ENCODE peak calls at places on chromosomes 5 and 9, in six cellular contexts. B is mesendoderm; H is MM.1S; M is CD4-positive, CD25-positive, alpha-beta regulatory T cell; I is SJSA1; R is right atrium auricular region. A is an unnamed sample.

GRCh38 chr9:2157277-2158105 is 142.3 kb downstream of the SMARCA2 start:
- DNase-seq in M (no peak), H (peak; percentile 60), B (peak; percentile 55), I (peak; percentile 36), R (no peak), A (peak; percentile 56)

GRCh38 chr5:172167893-172168292 is 20.1 kb downstream of the STK10 start:
- DNase-seq in M (no peak), B (no peak), I (no peak), H (no peak), R (no peak), A (no peak)

GRCh38 chr9:124284237-124284831 is 26.6 kb downstream of the NEK6 start:
- DNase-seq in R (no peak), I (no peak), M (no peak), B (no peak), H (no peak), A (no peak)

GRCh38 chr5:73981696-73982095 is 355.7 kb downstream of the ARHGEF28 start:
- DNase-seq in M (no peak), B (no peak), I (no peak), R (no peak), H (no peak), A (no peak)

GRCh38 chr5:59193616-59194319 is 610.9 kb downstream of the RAB3C start:
- DNase-seq in M (no peak), R (no peak), I (peak; percentile 60), B (no peak), H (no peak), A (no peak)

GRCh38 chr5:96651948-96652753 is 10.0 kb upstream of the CAST start:
- DNase-seq in I (peak; percentile 55), H (no peak), B (peak; percentile 37), R (no peak), M (no peak), A (no peak)

GRCh38 chr9:33159058-33159759 is 7.9 kb downstream of the B4GALT1 start:
- DNase-seq in H (peak; percentile 65), I (no peak), B (peak; percentile 23), R (peak; percentile 84), M (no peak), A (peak; percentile 64)

GRCh38 chr5:160310910-160311295 is 1.5 kb downstream of the CCNJL start:
- DNase-seq in I (no peak), H (no peak), M (no peak), B (peak; percentile 25), R (no peak), A (no peak)

GRCh38 chr9:124438091-124438490 is 12.2 kb upstream of the ADGRD2 start:
- DNase-seq in H (no peak), M (no peak), I (no peak), R (no peak), B (no peak), A (no peak)

GRCh38 chr5:1139806-1140187 is 27.9 kb upstream of the SLC12A7 start:
- DNase-seq in H (no peak), M (no peak), R (no peak), B (no peak), I (no peak), A (no peak)

GRCh38 chr5:126527158-126527557 is 67.9 kb downstream of the ALDH7A1 start:
- DNase-seq in R (no peak), M (no peak), B (no peak), H (no peak), I (no peak), A (no peak)

GRCh38 chr5:169164481-169164925 is 136.4 kb downstream of the SLIT3 start:
- DNase-seq in R (no peak), B (peak; percentile 95), I (peak; percentile 98), H (no peak), M (no peak), A (no peak)

GRCh38 chr9:95284667-95285066 is 32.8 kb downstream of the FANCC start:
- DNase-seq in H (no peak), M (no peak), I (no peak), B (no peak), R (no peak), A (no peak)

GRCh38 chr9:79968533-79968932 is 396.8 kb downstream of the TLE4 start:
- DNase-seq in R (no peak), H (no peak), M (no peak), I (no peak), B (no peak), A (no peak)

GRCh38 chr9:33852216-33852826 is 35.4 kb downstream of the UBE2R2 start:
- DNase-seq in H (peak; percentile 53), B (peak; percentile 59), M (peak; percentile 47), I (no peak), R (peak; percentile 82), A (no peak)

GRCh38 chr9:20351715-20352114 is 270.6 kb downstream of the MLLT3 start:
- DNase-seq in B (no peak), M (no peak), R (no peak), I (no peak), H (no peak), A (no peak)

GRCh38 chr5:1127991-1128785 is 16.3 kb upstream of the SLC12A7 start:
- DNase-seq in R (no peak), B (no peak), H (no peak), I (no peak), M (no peak), A (no peak)

GRCh38 chr5:38396766-38397165 is 138.4 kb downstream of the EGFLAM start:
- DNase-seq in M (no peak), B (peak; percentile 65), R (no peak), H (no peak), I (no peak), A (no peak)

GRCh38 chr5:32505718-32506117 is 61.2 kb upstream of the ZFR start:
- DNase-seq in H (no peak), R (no peak), B (no peak), M (no peak), I (no peak), A (no peak)

GRCh38 chr5:122846051-122846567 is 696 bp downstream of the SNX24 start:
- DNase-seq in R (no peak), I (peak; percentile 55), M (no peak), H (no peak), B (peak; percentile 45), A (no peak)

GRCh38 chr5:29099585-29099984 is 2061.2 kb upstream of the CDH9 start:
- DNase-seq in H (no peak), M (no peak), I (no peak), B (no peak), R (no peak), A (no peak)

GRCh38 chr5:10331341-10331796 is 22.1 kb upstream of the MARCHF6 start:
- DNase-seq in B (no peak), H (no peak), R (peak; percentile 72), M (no peak), I (peak; percentile 34), A (no peak)

GRCh38 chr5:163172540-163173337 is 264.7 kb upstream of the CCNG1 start:
- DNase-seq in B (no peak), M (no peak), I (no peak), H (peak; percentile 82), R (no peak), A (no peak)

GRCh38 chr5:36646507-36647023 is 40.2 kb downstream of the SLC1A3 start:
- DNase-seq in B (no peak), R (no peak), H (no peak), M (no peak), I (peak; percentile 88), A (no peak)

GRCh38 chr9:110148868-110149267 is 59.1 kb downstream of the C9orf152 start:
- DNase-seq in B (no peak), M (no peak), I (no peak), R (no peak), H (peak; percentile 29), A (no peak)

DNA sequence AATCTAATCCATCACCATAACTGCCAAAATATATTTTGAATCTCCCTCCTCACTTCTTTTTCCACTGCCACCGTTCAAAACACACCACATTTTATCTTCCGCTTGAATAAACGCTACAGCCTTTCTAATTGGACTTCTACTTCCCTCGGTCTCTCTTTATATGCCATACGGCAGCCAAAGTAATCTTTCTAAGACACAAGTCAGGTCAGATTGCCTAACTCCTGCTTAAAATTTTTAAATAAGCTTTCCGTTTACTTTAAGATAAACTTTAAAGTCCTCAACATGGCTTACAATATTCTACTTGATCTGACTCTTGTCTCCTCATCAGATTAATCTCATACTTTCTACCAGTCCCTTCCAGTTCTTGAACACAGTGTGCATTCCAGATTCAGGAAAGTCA is 9.7 kb downstream of the AFF4 start:
- DNase-seq in B (no peak), H (no peak), R (no peak), I (no peak), M (no peak), A (no peak)
- H3K4me3 ChIP-seq in B (no peak overlapping the region), H (no peak overlapping the region), R (no peak overlapping the region), I (no peak overlapping the region), M (no peak overlapping the region), A (no peak overlapping the region)

DNA sequence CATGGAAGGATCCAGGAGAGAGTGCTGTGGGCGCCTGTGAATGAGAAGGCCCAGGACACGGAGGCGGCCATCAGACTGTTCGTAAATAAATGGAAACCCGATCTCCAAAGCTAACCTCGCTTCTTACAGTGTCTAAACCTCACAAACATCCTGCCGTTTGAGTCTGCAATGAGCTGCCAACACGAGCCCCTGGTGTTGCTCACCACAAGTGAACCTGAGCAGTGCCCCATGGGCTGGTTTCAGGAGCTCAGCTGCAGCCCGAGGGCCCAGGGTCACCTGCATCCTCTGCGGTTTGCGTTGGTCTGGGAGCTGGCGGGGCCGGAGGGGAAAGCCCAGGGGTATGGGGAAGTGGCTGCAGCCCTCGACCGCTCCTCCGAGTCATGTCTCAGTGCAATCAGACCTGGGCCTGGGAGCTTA is 57.9 kb upstream of the RXRA start:
- DNase-seq in H (peak; percentile 98), B (no peak), I (no peak), R (no peak), M (no peak), A (peak; percentile 66)
- H3K27me3 ChIP-seq in H (peaks cover 8% of the 10 kb centered on the region), B (no peaks in the 10 kb centered on the region), I (peaks cover 2% of the 10 kb centered on the region), R (no peaks in the 10 kb centered on the region), M (no peaks in the 10 kb centered on the region), A (no peaks in the 10 kb centered on the region)

GRCh38 chr9:112874006-112874405 is 16.7 kb downstream of the SLC46A2 start:
- DNase-seq in M (no peak), B (no peak), I (no peak), R (no peak), H (no peak), A (no peak)
- H3K36me3 ChIP-seq in M (peaks cover 7% of the 10 kb centered on the region), B (no peaks in the 10 kb centered on the region), I (no peaks in the 10 kb centered on the region), R (peaks cover 4% of the 10 kb centered on the region), H (no peaks in the 10 kb centered on the region), A (no peaks in the 10 kb centered on the region)

GRCh38 chr9:136363106-136363605 is 388 bp downstream of the DNLZ start:
- DNase-seq in M (peak; percentile 89), R (peak; percentile 94), H (peak; percentile 89), B (peak; percentile 96), I (peak; percentile 97), A (peak; percentile 91)
- H3K4me3 ChIP-seq in M (no peak overlapping the region), R (peak overlapping the region; percentile 78), H (peak overlapping the region; percentile 67), B (peak overlapping the region; percentile 82), I (peak overlapping the region; percentile 100), A (peak overlapping the region; percentile 75)

DNA sequence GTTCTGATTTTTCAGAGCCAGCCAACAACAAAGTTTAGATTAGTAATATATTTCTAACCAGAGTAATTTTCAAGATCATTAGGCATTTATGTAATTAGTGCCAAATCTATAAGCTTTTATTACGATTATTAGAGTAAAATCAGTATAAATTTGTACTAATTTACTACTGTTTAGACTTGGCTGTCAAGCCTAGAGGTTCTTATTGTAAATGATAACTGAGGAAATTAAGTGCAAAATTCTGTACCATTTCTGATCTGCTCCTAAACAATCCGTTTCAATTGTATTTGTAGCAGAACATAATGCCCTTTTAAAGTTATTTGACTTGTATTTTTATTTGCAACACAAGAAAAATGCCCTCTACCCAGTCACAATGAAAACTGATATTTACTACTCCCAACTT is 1.1 kb upstream of the OTP start:
- DNase-seq in I (no peak), R (no peak), B (no peak), H (no peak), M (no peak), A (no peak)
- H3K27me3 ChIP-seq in I (peaks cover 54% of the 10 kb centered on the region), R (peaks cover 82% of the 10 kb centered on the region), B (peaks cover 65% of the 10 kb centered on the region), H (peaks cover 47% of the 10 kb centered on the region), M (peaks cover 75% of the 10 kb centered on the region), A (no peaks in the 10 kb centered on the region)